ENCODE peak calls at places on chromosomes 5 and 9, in six cellular contexts. V is psoas muscle, H is NT2/D1, Z is NB4, J is cardiac muscle cell, U is mucosa of descending colon. A is an unnamed sample.

GRCh38 chr9:85742630-85742928 is 825 bp upstream of the AGTPBP1 start:
- DNase-seq in Z (no peak), J (peak; percentile 73), H (no peak), U (no peak), V (no peak), A (no peak)

GRCh38 chr5:31097851-31098250 is 95.6 kb upstream of the CDH6 start:
- DNase-seq in J (no peak), Z (no peak), U (no peak), H (no peak), V (no peak), A (no peak)

GRCh38 chr9:116168231-116168630 is 14.6 kb downstream of the PAPPA start:
- DNase-seq in Z (no peak), V (no peak), U (no peak), J (no peak), H (no peak), A (no peak)

GRCh38 chr9:121318631-121319393 is 50.9 kb downstream of the GSN start:
- DNase-seq in V (no peak), Z (no peak), J (no peak), U (no peak), H (no peak), A (no peak)

GRCh38 chr9:133702798-133703570 is 35.2 kb downstream of the SARDH start:
- DNase-seq in Z (no peak), J (no peak), U (no peak), V (no peak), H (no peak), A (no peak)

GRCh38 chr9:103804077-103804735 is 289.9 kb upstream of the SMC2 start:
- DNase-seq in V (no peak), Z (no peak), J (peak; percentile 21), H (no peak), U (no peak), A (no peak)

GRCh38 chr5:135436856-135437795 is 10.0 kb downstream of the DCANP1 start:
- DNase-seq in J (no peak), U (peak; percentile 29), H (no peak), V (no peak), Z (peak; percentile 96), A (no peak)

GRCh38 chr9:84001621-84002020 is 21.0 kb downstream of the RMI1 start:
- DNase-seq in U (no peak), V (no peak), Z (peak; percentile 63), J (no peak), H (no peak), A (no peak)

GRCh38 chr9:112119225-112120045 is 55.7 kb downstream of the SUSD1 start:
- DNase-seq in Z (no peak), J (no peak), V (no peak), H (no peak), U (peak; percentile 72), A (no peak)

GRCh38 chr5:35120745-35121144 is 73.0 kb upstream of the AGXT2 start:
- DNase-seq in V (no peak), H (no peak), J (peak; percentile 10), Z (no peak), U (no peak), A (no peak)

GRCh38 chr5:100726116-100726515 is 177.0 kb downstream of the ST8SIA4 start:
- DNase-seq in J (no peak), H (no peak), V (no peak), Z (no peak), U (no peak), A (no peak)

GRCh38 chr5:100731768-100732167 is 171.3 kb downstream of the ST8SIA4 start:
- DNase-seq in U (no peak), Z (peak; percentile 55), H (no peak), V (no peak), J (no peak), A (no peak)
- H3K4me3 ChIP-seq in U (no peak overlapping the region), Z (peak overlapping the region; percentile 44), H (no peak overlapping the region), V (no peak overlapping the region), J (no peak overlapping the region), A (peak overlapping the region; percentile 26)

GRCh38 chr9:21454149-21454548 is 13.9 kb downstream of the IFNA1 start:
- DNase-seq in Z (peak; percentile 2), V (no peak), U (no peak), H (no peak), J (peak; percentile 68), A (no peak)
- H3K4me3 ChIP-seq in Z (no peak overlapping the region), V (no peak overlapping the region), U (no peak overlapping the region), H (no peak overlapping the region), J (no peak overlapping the region), A (no peak overlapping the region)

DNA sequence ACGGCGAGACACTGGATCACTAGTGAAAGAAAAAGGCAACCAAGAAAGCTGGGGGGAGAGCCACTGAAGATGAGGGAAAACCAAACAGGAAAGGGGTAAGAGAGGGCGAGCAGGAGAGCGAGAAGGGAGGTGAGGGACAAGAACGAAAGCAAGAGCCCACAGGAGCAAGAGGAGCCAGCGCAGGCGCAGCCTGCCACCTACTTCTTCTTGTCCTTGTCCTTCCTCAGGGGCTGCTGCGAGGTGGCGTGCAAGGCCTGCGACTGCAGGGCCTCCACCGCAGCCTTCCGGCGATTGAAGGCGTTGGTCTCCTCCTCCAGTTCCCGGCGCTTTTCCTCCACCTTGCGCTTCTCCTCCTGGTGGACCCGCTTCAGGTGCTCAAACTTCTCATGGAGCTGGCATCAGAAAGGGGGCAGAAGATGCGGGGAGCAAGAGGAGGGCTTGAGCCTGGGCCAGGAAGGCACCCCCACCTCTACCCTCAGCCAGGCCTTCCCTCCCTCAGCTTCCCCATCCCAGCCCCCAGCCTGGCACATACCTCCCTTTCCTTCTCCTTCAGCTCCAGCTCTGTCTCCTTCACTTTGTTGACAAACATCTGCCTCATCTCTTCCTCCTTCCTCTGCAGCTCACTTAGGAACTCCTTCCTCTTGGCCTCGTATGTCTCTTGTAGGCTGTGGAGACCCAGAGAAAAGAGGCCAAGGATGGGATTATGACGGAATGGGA is 13.5 kb downstream of the CCNI2 start:
- DNase-seq in V (no peak), Z (no peak), J (no peak), U (no peak), H (no peak), A (no peak)
- H3K4me3 ChIP-seq in V (no peak overlapping the region), Z (no peak overlapping the region), J (no peak overlapping the region), U (no peak overlapping the region), H (no peak overlapping the region), A (no peak overlapping the region)

DNA sequence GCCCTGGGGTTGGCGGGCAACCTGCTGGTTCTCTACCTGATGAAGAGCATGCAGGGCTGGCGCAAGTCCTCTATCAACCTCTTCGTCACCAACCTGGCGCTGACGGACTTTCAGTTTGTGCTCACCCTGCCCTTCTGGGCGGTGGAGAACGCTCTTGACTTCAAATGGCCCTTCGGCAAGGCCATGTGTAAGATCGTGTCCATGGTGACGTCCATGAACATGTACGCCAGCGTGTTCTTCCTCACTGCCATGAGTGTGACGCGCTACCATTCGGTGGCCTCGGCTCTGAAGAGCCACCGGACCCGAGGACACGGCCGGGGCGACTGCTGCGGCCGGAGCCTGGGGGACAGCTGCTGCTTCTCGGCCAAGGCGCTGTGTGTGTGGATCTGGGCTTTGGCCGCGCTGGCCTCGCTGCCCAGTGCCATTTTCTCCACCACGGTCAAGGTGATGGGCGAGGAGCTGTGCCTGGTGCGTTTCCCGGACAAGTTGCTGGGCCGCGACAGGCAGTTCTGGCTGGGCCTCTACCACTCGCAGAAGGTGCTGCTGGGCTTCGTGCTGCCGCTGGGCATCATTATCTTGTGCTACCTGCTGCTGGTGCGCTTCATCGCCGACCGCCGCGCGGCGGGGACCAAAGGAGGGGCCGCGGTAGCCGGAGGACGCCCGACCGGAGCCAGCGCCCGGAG is 972 bp downstream of the RXFP3 start:
- DNase-seq in J (peak; percentile 10), H (no peak), Z (no peak), U (no peak), V (no peak), A (no peak)
- H3K4me3 ChIP-seq in J (no peak overlapping the region), H (no peak overlapping the region), Z (no peak overlapping the region), U (no peak overlapping the region), V (peak overlapping the region; percentile 42), A (peak overlapping the region; percentile 61)

GRCh38 chr5:137573376-137573775 is 74.2 kb upstream of the SPOCK1 start:
- DNase-seq in Z (no peak), U (no peak), H (no peak), J (no peak), V (no peak), A (no peak)
- H3K4me3 ChIP-seq in Z (no peak overlapping the region), U (no peak overlapping the region), H (no peak overlapping the region), J (no peak overlapping the region), V (no peak overlapping the region), A (no peak overlapping the region)

GRCh38 chr5:159969966-159970365 is 39.0 kb upstream of the TTC1 start:
- DNase-seq in U (no peak), V (no peak), J (no peak), H (no peak), Z (no peak), A (no peak)

GRCh38 chr5:159971931-159972461 is 36.9 kb upstream of the TTC1 start:
- DNase-seq in U (peak; percentile 16), J (peak; percentile 24), Z (no peak), H (no peak), V (no peak), A (no peak)

GRCh38 chr5:159971038-159971437 is 37.9 kb upstream of the TTC1 start:
- DNase-seq in J (peak; percentile 50), U (no peak), V (no peak), Z (no peak), H (no peak), A (no peak)

GRCh38 chr5:159971514-159971913 is 37.4 kb upstream of the TTC1 start:
- DNase-seq in J (no peak), H (no peak), V (no peak), U (no peak), Z (no peak), A (no peak)

DNA sequence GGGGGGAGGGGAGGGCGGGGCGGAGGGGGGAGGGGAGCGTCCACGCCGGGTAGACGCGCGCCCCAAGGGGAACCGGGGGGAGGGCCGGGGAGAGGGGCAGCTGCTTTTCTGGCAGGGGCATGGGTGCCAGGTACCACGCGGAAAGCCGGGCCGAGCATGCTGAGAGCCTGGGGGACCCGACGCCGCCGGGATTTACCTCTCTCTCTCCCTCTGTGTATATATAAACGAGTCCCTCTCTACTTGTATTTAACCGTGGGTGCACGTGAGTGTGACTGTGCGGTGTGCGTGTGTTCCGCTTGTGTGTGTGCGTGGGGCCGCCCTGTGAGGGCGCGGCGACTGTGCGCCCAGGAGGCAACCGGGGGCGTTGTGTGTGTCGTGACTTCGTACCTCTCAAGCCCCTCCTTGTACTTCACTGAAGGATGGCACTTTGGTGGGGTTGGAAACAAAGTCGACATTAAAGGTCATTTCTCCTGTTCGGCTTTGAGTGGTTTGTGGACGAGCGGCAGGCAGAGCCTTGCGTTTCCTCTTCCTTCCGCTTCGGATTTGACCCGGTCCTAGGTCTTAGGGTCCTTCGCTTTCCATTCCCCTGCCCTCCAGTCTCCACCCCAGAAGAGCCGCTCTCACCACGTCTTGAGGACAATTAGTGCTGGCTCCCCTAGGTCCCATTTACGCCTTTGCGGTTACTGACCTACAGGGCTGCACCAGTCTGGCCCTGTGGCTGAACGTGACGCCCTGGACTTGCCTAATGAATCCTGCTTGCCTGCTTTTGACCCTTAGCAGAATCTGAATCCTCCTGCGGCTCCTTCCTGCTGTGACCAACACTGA is 36.2 kb upstream of the TTC1 start:
- DNase-seq in H (no peak), V (no peak), J (no peak), U (no peak), Z (no peak), A (no peak)
- H3K4me3 ChIP-seq in H (no peak overlapping the region), V (no peak overlapping the region), J (peak overlapping the region; percentile 33), U (no peak overlapping the region), Z (no peak overlapping the region), A (peak overlapping the region; percentile 60)